ENCODE peak calls at places on chromosome 17, in seven cellular contexts. N is HL-60, A is heart left ventricle, F is pancreas, Q is PC-3, X is astrocyte, C is AG04450. G is an unnamed sample.

GRCh38 chr17:7026471-7027115 is 3.7 kb downstream of the BCL6B start:
- DNase-seq in C (no peak), A (no peak), N (no peak), X (no peak), Q (no peak), F (no peak), G (no peak)

GRCh38 chr17:604719-605118 is 109.9 kb downstream of the VPS53 start:
- DNase-seq in C (no peak), Q (no peak), A (no peak), N (no peak), X (peak; percentile 34), F (no peak), G (no peak)

GRCh38 chr17:64130559-64131001 is 636 bp upstream of the ERN1 start:
- DNase-seq in X (peak; percentile 36), C (no peak), N (no peak), A (peak; percentile 69), Q (peak; percentile 49), F (no peak), G (peak; percentile 59)

GRCh38 chr17:38341035-38341721 is 2.6 kb downstream of the GPR179 start:
- DNase-seq in X (no peak), A (peak; percentile 78), Q (no peak), C (no peak), N (no peak), F (peak; percentile 92), G (no peak)

GRCh38 chr17:56319531-56319930 is 166.3 kb downstream of the ANKFN1 start:
- DNase-seq in F (no peak), Q (peak; percentile 84), A (no peak), N (peak; percentile 53), C (peak; percentile 29), X (peak; percentile 55), G (peak; percentile 65)

GRCh38 chr17:54194268-54194667 is 371.5 kb downstream of the KIF2B start:
- DNase-seq in F (no peak), N (no peak), Q (no peak), X (no peak), A (no peak), C (no peak), G (no peak)

GRCh38 chr17:56297142-56297541 is 143.9 kb downstream of the ANKFN1 start:
- DNase-seq in F (no peak), Q (no peak), N (peak; percentile 94), C (peak; percentile 15), A (no peak), X (peak; percentile 35), G (peak; percentile 57)

GRCh38 chr17:12463102-12463501 is 202.6 kb upstream of the MYOCD start:
- DNase-seq in F (no peak), X (peak; percentile 50), Q (no peak), A (no peak), N (no peak), C (peak; percentile 29), G (peak; percentile 22)

GRCh38 chr17:40533896-40534295 is 31.4 kb downstream of the CCR7 start:
- DNase-seq in C (no peak), Q (peak; percentile 14), F (no peak), A (no peak), N (no peak), X (no peak), G (no peak)

GRCh38 chr17:39791296-39791992 is 53.7 kb downstream of the GRB7 start:
- DNase-seq in Q (no peak), A (no peak), C (no peak), N (no peak), F (no peak), X (no peak), G (no peak)

GRCh38 chr17:77783991-77784820 is 174.3 kb upstream of the TNRC6C start:
- DNase-seq in A (no peak), C (no peak), X (no peak), N (no peak), F (no peak), Q (no peak), G (no peak)

GRCh38 chr17:11582217-11582616 is 16.1 kb upstream of the DNAH9 start:
- DNase-seq in C (no peak), F (no peak), A (no peak), X (no peak), N (no peak), Q (no peak), G (no peak)

GRCh38 chr17:45092932-45093430 is 31.9 kb downstream of the NMT1 start:
- DNase-seq in A (peak; percentile 88), N (no peak), F (peak; percentile 56), C (peak; percentile 97), Q (peak; percentile 98), X (peak; percentile 99), G (peak; percentile 100)

GRCh38 chr17:44331249-44331760 is 6.7 kb upstream of the SLC25A39 start:
- DNase-seq in A (peak; percentile 66), C (no peak), N (peak; percentile 86), Q (peak; percentile 97), X (peak; percentile 16), F (no peak), G (peak; percentile 72)

GRCh38 chr17:63309021-63309420 is 137.1 kb downstream of the CYB561 start:
- DNase-seq in C (no peak), F (no peak), Q (peak; percentile 77), X (peak; percentile 26), N (no peak), A (no peak), G (peak; percentile 60)

GRCh38 chr17:35889818-35890773 is 9.9 kb upstream of the CCL5 start:
- DNase-seq in N (no peak), F (no peak), Q (no peak), X (peak; percentile 56), A (peak; percentile 39), C (no peak), G (peak; percentile 47)

GRCh38 chr17:62995377-62995885 is 29.4 kb downstream of the TANC2 start:
- DNase-seq in Q (peak; percentile 65), X (peak; percentile 27), F (no peak), A (no peak), N (peak; percentile 86), C (no peak), G (peak; percentile 37)

GRCh38 chr17:55635253-55635766 is 87.4 kb downstream of the TMEM100 start:
- DNase-seq in N (no peak), X (no peak), F (no peak), C (no peak), A (no peak), Q (no peak), G (peak; percentile 34)

GRCh38 chr17:32314636-32315035 is 27.3 kb downstream of the C17orf75 start:
- DNase-seq in X (no peak), A (no peak), F (no peak), N (no peak), Q (no peak), C (no peak), G (no peak)

GRCh38 chr17:76554131-76554530 is 14.3 kb downstream of the PRCD start:
- DNase-seq in X (no peak), A (peak; percentile 70), C (no peak), Q (no peak), F (no peak), N (no peak), G (no peak)

DNA sequence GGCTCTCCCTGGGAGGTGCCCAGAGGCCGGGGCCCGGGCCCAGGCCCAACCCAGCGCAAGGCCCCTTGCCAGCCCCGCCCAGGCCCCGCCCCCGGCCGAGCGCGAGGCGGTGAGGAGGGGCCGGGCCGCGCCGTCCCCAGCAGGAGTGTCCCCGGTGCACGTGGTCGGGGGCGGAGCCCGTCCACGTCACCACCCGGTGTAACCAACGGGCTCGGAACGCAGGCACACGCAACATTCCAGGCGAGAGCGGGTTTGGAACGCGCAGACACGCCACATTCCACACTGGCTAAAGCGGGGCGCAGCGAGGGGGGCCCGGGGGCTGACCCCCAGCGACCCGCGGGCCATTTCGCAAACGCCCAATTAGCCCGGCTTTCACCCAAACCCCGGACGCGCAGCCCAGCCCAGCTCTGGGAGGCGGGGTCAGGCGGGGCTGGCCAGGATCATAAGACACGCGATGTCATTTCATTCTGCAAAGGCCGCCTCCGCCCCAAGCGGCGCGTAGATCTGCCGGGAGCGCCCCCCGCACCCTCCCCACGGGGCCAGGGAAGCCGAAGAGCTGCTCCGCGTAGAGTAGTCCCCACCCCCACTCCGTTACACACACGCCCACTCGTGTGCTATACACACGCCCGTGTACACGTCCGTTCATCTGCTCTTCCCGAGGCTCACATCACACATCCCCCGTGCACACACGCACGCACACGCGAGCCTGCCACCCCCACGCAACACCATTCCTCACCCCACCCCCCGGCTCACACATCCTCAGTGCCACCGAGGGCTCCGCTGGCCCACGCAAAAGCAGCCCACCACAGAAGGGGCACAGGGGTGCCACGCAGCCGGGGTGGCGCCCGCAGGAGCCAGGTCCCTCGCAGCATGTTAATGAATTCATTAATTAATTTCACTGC is 1.0 kb downstream of the MNT start:
- DNase-seq in Q (peak; percentile 93), C (peak; percentile 88), A (peak; percentile 97), F (peak; percentile 98), N (peak; percentile 85), X (peak; percentile 85), G (peak; percentile 96)
- TF ChIP-seq CTCF in Q (no peak), C (no peak), A (no peak), F (no peak), N (no peak), X (no peak), G (no peak)

GRCh38 chr17:50155115-50155819 is 4.8 kb upstream of the PPP1R9B start:
- DNase-seq in N (no peak), A (peak; percentile 59), C (no peak), Q (no peak), X (no peak), F (no peak), G (peak; percentile 77)
- H3K4me3 ChIP-seq in N (no peak overlapping the region), A (no peak overlapping the region), C (no peak overlapping the region), Q (no peak overlapping the region), X (no peak overlapping the region), F (no peak overlapping the region), G (no peak overlapping the region)

GRCh38 chr17:79487149-79487548 is 123.7 kb downstream of the RBFOX3 start:
- DNase-seq in F (no peak), N (no peak), A (no peak), Q (no peak), C (no peak), X (no peak), G (no peak)
- H3K27ac ChIP-seq in F (no peak overlapping the region), N (no peak overlapping the region), A (no peak overlapping the region), Q (no peak overlapping the region), C (no peak overlapping the region), X (no peak overlapping the region), G (no peak overlapping the region)

GRCh38 chr17:73973881-73974409 is 229.5 kb upstream of the RPL38 start:
- DNase-seq in N (no peak), X (peak; percentile 9), Q (no peak), C (no peak), F (no peak), A (peak; percentile 62), G (peak; percentile 14)

GRCh38 chr17:73972901-73973300 is 230.6 kb upstream of the RPL38 start:
- DNase-seq in A (no peak), X (no peak), Q (no peak), N (no peak), F (no peak), C (no peak), G (no peak)

GRCh38 chr17:73972056-73972455 is 231.4 kb upstream of the RPL38 start:
- DNase-seq in N (no peak), F (no peak), X (no peak), Q (no peak), A (no peak), C (no peak), G (no peak)

GRCh38 chr17:73969956-73970355 is 233.5 kb upstream of the RPL38 start:
- DNase-seq in Q (no peak), X (no peak), N (peak; percentile 96), A (peak; percentile 59), F (no peak), C (no peak), G (no peak)

DNA sequence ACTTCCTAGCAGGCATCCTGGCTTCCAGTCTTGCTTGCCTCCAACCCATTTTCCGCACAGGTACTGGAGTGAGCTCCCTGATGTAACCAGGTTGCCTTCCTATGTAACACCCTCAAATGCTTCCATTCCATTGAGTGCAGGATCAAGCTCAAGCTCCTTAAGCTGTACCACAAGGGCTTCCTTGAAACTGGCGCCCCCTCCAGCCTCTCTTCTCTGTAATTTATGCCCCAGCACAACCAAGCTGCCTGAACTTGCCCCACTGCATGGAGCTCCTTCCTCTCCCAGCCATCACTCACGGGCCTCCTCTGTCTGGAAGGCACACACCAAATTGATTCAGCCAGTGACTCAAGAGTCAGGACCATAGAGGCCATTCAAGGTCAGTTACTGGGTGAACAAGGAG is 234.8 kb upstream of the RPL38 start:
- DNase-seq in Q (no peak), N (no peak), C (no peak), X (no peak), A (no peak), F (no peak), G (no peak)
- TF ChIP-seq CTCF in Q (no peak), N (no peak), C (no peak), X (no peak), A (no peak), F (no peak), G (no peak)